ENCODE peak calls at places on chromosomes 13 and 19, in seven cellular contexts. One of them, this sample, is unnamed.

GRCh38 chr19:38793186-38793585 is 4.2 kb downstream of the LGALS7B start:
- DNase-seq in activated T-cell treated with anti-CD3 and anti-CD28 coated beads for 24 hours: no peak
- DNase-seq in HT1080: peak
- DNase-seq in endothelial cell: no peak
- DNase-seq in ELR: peak
- DNase-seq in amniotic stem cell: no peak
- DNase-seq in T-helper 9 cell: no peak
- DNase-seq in this sample: peak

GRCh38 chr13:114079601-114080536 is 52.6 kb downstream of the RASA3 start:
- DNase-seq in HT1080: no peak
- DNase-seq in amniotic stem cell: no peak
- DNase-seq in activated T-cell treated with anti-CD3 and anti-CD28 coated beads for 24 hours: no peak
- DNase-seq in endothelial cell: no peak
- DNase-seq in ELR: no peak
- DNase-seq in T-helper 9 cell: no peak
- DNase-seq in this sample: no peak

GRCh38 chr19:17797397-17798201 is 2.7 kb downstream of the B3GNT3 start:
- DNase-seq in T-helper 9 cell: no peak
- DNase-seq in endothelial cell: no peak
- DNase-seq in activated T-cell treated with anti-CD3 and anti-CD28 coated beads for 24 hours: peak
- DNase-seq in HT1080: peak
- DNase-seq in ELR: peak
- DNase-seq in amniotic stem cell: no peak
- DNase-seq in this sample: peak

GRCh38 chr19:38557205-38557799 is 60.5 kb downstream of the MAP4K1 start:
- DNase-seq in activated T-cell treated with anti-CD3 and anti-CD28 coated beads for 24 hours: no peak
- DNase-seq in endothelial cell: no peak
- DNase-seq in ELR: no peak
- DNase-seq in amniotic stem cell: no peak
- DNase-seq in HT1080: no peak
- DNase-seq in T-helper 9 cell: peak
- DNase-seq in this sample: no peak

GRCh38 chr19:50713556-50714236 is 5.9 kb downstream of the SHANK1 start:
- DNase-seq in ELR: no peak
- DNase-seq in endothelial cell: no peak
- DNase-seq in activated T-cell treated with anti-CD3 and anti-CD28 coated beads for 24 hours: no peak
- DNase-seq in T-helper 9 cell: no peak
- DNase-seq in HT1080: no peak
- DNase-seq in amniotic stem cell: no peak
- DNase-seq in this sample: no peak

GRCh38 chr13:42394361-42395065 is 122.6 kb downstream of the AKAP11 start:
- DNase-seq in T-helper 9 cell: no peak
- DNase-seq in HT1080: no peak
- DNase-seq in activated T-cell treated with anti-CD3 and anti-CD28 coated beads for 24 hours: peak
- DNase-seq in amniotic stem cell: no peak
- DNase-seq in ELR: no peak
- DNase-seq in endothelial cell: no peak
- DNase-seq in this sample: no peak

GRCh38 chr13:108034909-108035308 is 180.4 kb downstream of the LIG4 start:
- DNase-seq in HT1080: no peak
- DNase-seq in endothelial cell: no peak
- DNase-seq in T-helper 9 cell: no peak
- DNase-seq in amniotic stem cell: no peak
- DNase-seq in activated T-cell treated with anti-CD3 and anti-CD28 coated beads for 24 hours: no peak
- DNase-seq in ELR: no peak
- DNase-seq in this sample: no peak

GRCh38 chr19:1082165-1082927 is 12.8 kb downstream of the POLR2E start:
- DNase-seq in HT1080: no peak
- DNase-seq in ELR: peak
- DNase-seq in endothelial cell: peak
- DNase-seq in amniotic stem cell: no peak
- DNase-seq in T-helper 9 cell: peak
- DNase-seq in activated T-cell treated with anti-CD3 and anti-CD28 coated beads for 24 hours: no peak
- DNase-seq in this sample: peak

GRCh38 chr19:53927745-53928144 is 18.7 kb downstream of the CACNG7 start:
- DNase-seq in endothelial cell: peak
- DNase-seq in ELR: peak
- DNase-seq in T-helper 9 cell: peak
- DNase-seq in amniotic stem cell: peak
- DNase-seq in HT1080: peak
- DNase-seq in activated T-cell treated with anti-CD3 and anti-CD28 coated beads for 24 hours: no peak
- DNase-seq in this sample: peak

GRCh38 chr19:31261651-31262331 is 87.4 kb downstream of the TSHZ3 start:
- DNase-seq in T-helper 9 cell: no peak
- DNase-seq in activated T-cell treated with anti-CD3 and anti-CD28 coated beads for 24 hours: no peak
- DNase-seq in HT1080: no peak
- DNase-seq in amniotic stem cell: no peak
- DNase-seq in endothelial cell: no peak
- DNase-seq in ELR: no peak
- DNase-seq in this sample: no peak

GRCh38 chr19:5308471-5309437 is 31.9 kb downstream of the PTPRS start:
- DNase-seq in ELR: peak
- DNase-seq in endothelial cell: no peak
- DNase-seq in T-helper 9 cell: no peak
- DNase-seq in HT1080: peak
- DNase-seq in activated T-cell treated with anti-CD3 and anti-CD28 coated beads for 24 hours: no peak
- DNase-seq in amniotic stem cell: no peak
- DNase-seq in this sample: peak

GRCh38 chr13:59531571-59532091 is 632.1 kb downstream of the DIAPH3 start:
- DNase-seq in endothelial cell: peak
- DNase-seq in T-helper 9 cell: no peak
- DNase-seq in activated T-cell treated with anti-CD3 and anti-CD28 coated beads for 24 hours: no peak
- DNase-seq in amniotic stem cell: peak
- DNase-seq in ELR: peak
- DNase-seq in HT1080: peak
- DNase-seq in this sample: peak

GRCh38 chr19:16861875-16862274 is 26.9 kb upstream of the F2RL3 start:
- DNase-seq in T-helper 9 cell: no peak
- DNase-seq in HT1080: no peak
- DNase-seq in endothelial cell: no peak
- DNase-seq in activated T-cell treated with anti-CD3 and anti-CD28 coated beads for 24 hours: no peak
- DNase-seq in ELR: no peak
- DNase-seq in amniotic stem cell: no peak
- DNase-seq in this sample: no peak

GRCh38 chr13:47220453-47221150 is 323.7 kb upstream of the HTR2A start:
- DNase-seq in T-helper 9 cell: no peak
- DNase-seq in activated T-cell treated with anti-CD3 and anti-CD28 coated beads for 24 hours: no peak
- DNase-seq in endothelial cell: no peak
- DNase-seq in ELR: no peak
- DNase-seq in HT1080: no peak
- DNase-seq in amniotic stem cell: no peak
- DNase-seq in this sample: no peak

GRCh38 chr13:34320084-34320483 is 502.1 kb downstream of the RFC3 start:
- DNase-seq in T-helper 9 cell: no peak
- DNase-seq in amniotic stem cell: no peak
- DNase-seq in endothelial cell: no peak
- DNase-seq in activated T-cell treated with anti-CD3 and anti-CD28 coated beads for 24 hours: no peak
- DNase-seq in ELR: no peak
- DNase-seq in HT1080: no peak
- DNase-seq in this sample: no peak

GRCh38 chr19:45294291-45295029 is 28.2 kb downstream of the CKM start:
- DNase-seq in T-helper 9 cell: no peak
- DNase-seq in HT1080: no peak
- DNase-seq in amniotic stem cell: no peak
- DNase-seq in endothelial cell: no peak
- DNase-seq in ELR: no peak
- DNase-seq in activated T-cell treated with anti-CD3 and anti-CD28 coated beads for 24 hours: no peak
- DNase-seq in this sample: no peak

GRCh38 chr19:50909240-50910070 is 1.7 kb downstream of the KLK4 start:
- DNase-seq in T-helper 9 cell: no peak
- DNase-seq in activated T-cell treated with anti-CD3 and anti-CD28 coated beads for 24 hours: peak
- DNase-seq in endothelial cell: peak
- DNase-seq in HT1080: no peak
- DNase-seq in ELR: peak
- DNase-seq in amniotic stem cell: no peak
- DNase-seq in this sample: peak

GRCh38 chr19:43594081-43594697 is 1.7 kb downstream of the IRGQ start:
- DNase-seq in amniotic stem cell: no peak
- DNase-seq in endothelial cell: no peak
- DNase-seq in activated T-cell treated with anti-CD3 and anti-CD28 coated beads for 24 hours: no peak
- DNase-seq in T-helper 9 cell: no peak
- DNase-seq in HT1080: no peak
- DNase-seq in ELR: no peak
- DNase-seq in this sample: no peak

This sample was measured in bronchial epithelial cell.